ENCODE peak calls at places on chromosomes 12 and 14, in nine cellular contexts. H, Z, U, T, S, J, O, P and K are unnamed samples.

GRCh38 chr12:59927041-59927440 is 331.2 kb downstream of the SLC16A7 start:
- DNase-seq in J (no peak), T (no peak), Z (no peak), U (no peak), S (no peak), H (no peak), O (peak), P (no peak), K (no peak)

GRCh38 chr12:50862316-50862715 is 19.6 kb downstream of the TMPRSS12 start:
- DNase-seq in U (no peak), J (no peak), Z (no peak), S (no peak), P (no peak), T (no peak), H (peak), O (peak), K (peak)

GRCh38 chr12:10213168-10214130 is 772 bp downstream of the GABARAPL1 start:
- DNase-seq in T (peak), S (peak), U (peak), J (peak), H (peak), P (peak), Z (peak), O (peak), K (peak)

GRCh38 chr12:95195122-95195521 is 22.1 kb downstream of the FGD6 start:
- DNase-seq in O (no peak), S (no peak), T (no peak), J (no peak), P (no peak), Z (no peak), H (no peak), U (no peak), K (no peak)

GRCh38 chr12:122207391-122207790 is 3.9 kb downstream of the B3GNT4 start:
- DNase-seq in Z (no peak), T (no peak), J (no peak), P (no peak), S (no peak), H (no peak), O (no peak), U (no peak), K (no peak)

GRCh38 chr14:37588667-37588955 is 6.4 kb downstream of the FOXA1 start:
- DNase-seq in H (no peak), O (no peak), T (no peak), Z (no peak), U (no peak), J (no peak), P (no peak), S (no peak), K (no peak)

GRCh38 chr14:25150934-25151790 is 101.2 kb upstream of the STXBP6 start:
- DNase-seq in U (no peak), T (no peak), O (peak), S (peak), J (no peak), P (no peak), Z (no peak), H (peak), K (peak)

GRCh38 chr12:52542785-52543318 is 10.1 kb downstream of the KRT71 start:
- DNase-seq in J (no peak), S (no peak), U (no peak), H (no peak), Z (no peak), T (no peak), O (no peak), P (no peak), K (no peak)

GRCh38 chr12:1616233-1617066 is 12.6 kb upstream of the WNT5B start:
- DNase-seq in T (no peak), Z (no peak), S (no peak), J (no peak), P (no peak), O (no peak), H (no peak), U (no peak), K (no peak)

GRCh38 chr12:113241191-113242017 is 20.1 kb downstream of the TPCN1 start:
- DNase-seq in P (no peak), U (no peak), S (peak), O (peak), H (peak), Z (no peak), T (peak), J (no peak), K (peak)

GRCh38 chr12:4909734-4910501 is at the start of gene KCNA1:
- DNase-seq in Z (peak), T (no peak), O (peak), P (no peak), U (no peak), H (no peak), S (no peak), J (peak), K (no peak)

GRCh38 chr12:5047094-5047493 is 3.4 kb downstream of the KCNA5 start:
- DNase-seq in P (no peak), T (no peak), U (no peak), S (no peak), Z (no peak), J (no peak), H (no peak), O (no peak), K (no peak)

GRCh38 chr14:59190372-59190771 is 1.9 kb downstream of the DAAM1 start:
- DNase-seq in Z (peak), O (peak), H (peak), T (peak), U (no peak), J (no peak), S (peak), P (peak), K (peak)

GRCh38 chr12:45898094-45898493 is 92.3 kb downstream of the SCAF11 start:
- DNase-seq in P (no peak), U (no peak), O (no peak), J (no peak), H (no peak), S (no peak), T (no peak), Z (no peak), K (no peak)

GRCh38 chr12:132624910-132625630 is 6.5 kb downstream of the P2RX2 start:
- DNase-seq in H (no peak), O (no peak), J (no peak), U (no peak), Z (no peak), P (no peak), T (no peak), S (no peak), K (no peak)

GRCh38 chr14:22081352-22081751 is 407.7 kb upstream of the OR4E1 start:
- DNase-seq in U (no peak), T (no peak), P (no peak), Z (no peak), H (no peak), J (no peak), O (no peak), S (no peak), K (no peak)